ENCODE peak calls at places on chromosomes 1 and 21, in eight cellular contexts. K is neural progenitor cell, Q is keratinocyte, Y is B cell, O is AG04449, J is choroid plexus epithelial cell, B is AG09319, C is body of pancreas. L is an unnamed sample.

GRCh38 chr1:1889847-1890505 is 911 bp downstream of the GNB1 start:
- DNase-seq in K (peak; percentile 60), Q (no peak), Y (peak; percentile 56), O (no peak), J (peak; percentile 47), B (no peak), C (peak; percentile 44), L (peak; percentile 52)

GRCh38 chr21:35257413-35257812 is 208.3 kb upstream of the RUNX1 start:
- DNase-seq in K (no peak), Q (no peak), Y (no peak), O (peak; percentile 52), J (peak; percentile 98), B (peak; percentile 71), C (peak; percentile 59), L (no peak)

GRCh38 chr21:43020177-43020576 is 45.8 kb downstream of the PKNOX1 start:
- DNase-seq in K (no peak), Q (no peak), Y (no peak), O (no peak), J (no peak), B (no peak), C (no peak), L (no peak)

GRCh38 chr1:237709355-237709754 is 181.4 kb downstream of the ZP4 start:
- DNase-seq in K (no peak), Q (no peak), Y (no peak), O (no peak), J (no peak), B (no peak), C (no peak), L (no peak)

GRCh38 chr1:112312315-112312714 is 83.7 kb upstream of the CTTNBP2NL start:
- DNase-seq in K (peak; percentile 15), Q (no peak), Y (no peak), O (no peak), J (no peak), B (no peak), C (no peak), L (no peak)

GRCh38 chr1:195971589-195971988 is 636.7 kb downstream of the KCNT2 start:
- DNase-seq in K (no peak), Q (no peak), Y (no peak), O (no peak), J (no peak), B (no peak), C (no peak), L (no peak)

GRCh38 chr1:54571803-54572202 is 23.8 kb downstream of the ACOT11 start:
- DNase-seq in K (peak; percentile 55), Q (no peak), Y (no peak), O (no peak), J (peak; percentile 31), B (no peak), C (no peak), L (no peak)

GRCh38 chr1:229855999-229856650 is 210.9 kb upstream of the GALNT2 start:
- DNase-seq in K (peak; percentile 59), Q (no peak), Y (peak; percentile 82), O (no peak), J (no peak), B (no peak), C (peak; percentile 84), L (no peak)

GRCh38 chr1:55402117-55402516 is 187.0 kb upstream of the USP24 start:
- DNase-seq in K (no peak), Q (no peak), Y (no peak), O (peak; percentile 40), J (peak; percentile 51), B (no peak), C (no peak), L (no peak)

GRCh38 chr21:35204850-35205564 is 155.9 kb upstream of the RUNX1 start:
- DNase-seq in K (no peak), Q (no peak), Y (no peak), O (peak; percentile 56), J (peak; percentile 95), B (peak; percentile 83), C (peak; percentile 83), L (no peak)

GRCh38 chr1:65309317-65310077 is at the start of gene DNAJC6:
- DNase-seq in K (peak; percentile 97), Q (no peak), Y (no peak), O (no peak), J (peak; percentile 69), B (peak; percentile 29), C (peak; percentile 86), L (peak; percentile 16)

GRCh38 chr21:37642493-37642892 is 273.8 kb downstream of the KCNJ6 start:
- DNase-seq in K (peak; percentile 78), Q (no peak), Y (no peak), O (no peak), J (peak; percentile 9), B (no peak), C (peak; percentile 24), L (no peak)

GRCh38 chr1:225998560-225999226 is 450 bp downstream of the SDE2 start:
- DNase-seq in K (no peak), Q (no peak), Y (no peak), O (no peak), J (peak; percentile 44), B (no peak), C (no peak), L (no peak)

GRCh38 chr1:6317101-6317760 is 56.3 kb upstream of the GPR153 start:
- DNase-seq in K (no peak), Q (no peak), Y (no peak), O (no peak), J (peak; percentile 45), B (no peak), C (no peak), L (no peak)

GRCh38 chr21:21324297-21324696 is 326.1 kb downstream of the NCAM2 start:
- DNase-seq in K (no peak), Q (no peak), Y (no peak), O (no peak), J (no peak), B (no peak), C (no peak), L (no peak)

GRCh38 chr1:160797861-160798273 is 1.9 kb downstream of the LY9 start:
- DNase-seq in K (no peak), Q (peak; percentile 15), Y (no peak), O (no peak), J (no peak), B (no peak), C (no peak), L (peak; percentile 39)

GRCh38 chr1:155241069-155241679 is 14.1 kb downstream of the ENTREP3 start:
- DNase-seq in K (peak; percentile 83), Q (no peak), Y (peak; percentile 76), O (no peak), J (peak; percentile 85), B (no peak), C (peak; percentile 82), L (peak; percentile 48)

GRCh38 chr1:2135425-2135824 is 59.1 kb downstream of the FAAP20 start:
- DNase-seq in K (peak; percentile 59), Q (peak; percentile 78), Y (no peak), O (peak; percentile 41), J (peak; percentile 90), B (no peak), C (peak; percentile 41), L (no peak)

GRCh38 chr1:24855474-24855873 is 74.6 kb downstream of the RUNX3 start:
- DNase-seq in K (no peak), Q (no peak), Y (no peak), O (no peak), J (no peak), B (no peak), C (no peak), L (no peak)

GRCh38 chr21:45926281-45926680 is 55.3 kb upstream of the COL6A1 start:
- DNase-seq in K (no peak), Q (no peak), Y (no peak), O (no peak), J (peak; percentile 20), B (no peak), C (no peak), L (no peak)
- TF ChIP-seq CTCF in K (no peak), Q (no peak), Y (no peak), O (no peak), J (peak; percentile 42), B (peak; percentile 7), C (no peak), L (no peak)

GRCh38 chr1:211894312-211894711 is 63.7 kb upstream of the LPGAT1 start:
- DNase-seq in K (no peak), Q (no peak), Y (no peak), O (no peak), J (no peak), B (no peak), C (no peak), L (no peak)

GRCh38 chr1:211895126-211895759 is 64.7 kb upstream of the LPGAT1 start:
- DNase-seq in K (no peak), Q (no peak), Y (no peak), O (no peak), J (no peak), B (no peak), C (peak; percentile 43), L (no peak)

GRCh38 chr1:211893260-211893659 is 62.7 kb upstream of the LPGAT1 start:
- DNase-seq in K (no peak), Q (no peak), Y (no peak), O (no peak), J (no peak), B (no peak), C (no peak), L (no peak)

GRCh38 chr1:211891708-211892107 is 61.1 kb upstream of the LPGAT1 start:
- DNase-seq in K (no peak), Q (no peak), Y (no peak), O (no peak), J (no peak), B (no peak), C (no peak), L (no peak)

GRCh38 chr1:211892577-211892976 is 62.0 kb upstream of the LPGAT1 start:
- DNase-seq in K (no peak), Q (no peak), Y (no peak), O (no peak), J (no peak), B (no peak), C (peak; percentile 30), L (no peak)
- TF ChIP-seq CTCF in K (no peak), Q (no peak), Y (no peak), O (no peak), J (no peak), B (no peak), C (no peak), L (no peak)

GRCh38 chr1:167292216-167292615 is 71.5 kb downstream of the POU2F1 start:
- DNase-seq in K (no peak), Q (no peak), Y (no peak), O (no peak), J (no peak), B (no peak), C (no peak), L (no peak)
- TF ChIP-seq CTCF in K (no peak), Q (no peak), Y (no peak), O (no peak), J (no peak), B (no peak), C (no peak), L (no peak)

DNA sequence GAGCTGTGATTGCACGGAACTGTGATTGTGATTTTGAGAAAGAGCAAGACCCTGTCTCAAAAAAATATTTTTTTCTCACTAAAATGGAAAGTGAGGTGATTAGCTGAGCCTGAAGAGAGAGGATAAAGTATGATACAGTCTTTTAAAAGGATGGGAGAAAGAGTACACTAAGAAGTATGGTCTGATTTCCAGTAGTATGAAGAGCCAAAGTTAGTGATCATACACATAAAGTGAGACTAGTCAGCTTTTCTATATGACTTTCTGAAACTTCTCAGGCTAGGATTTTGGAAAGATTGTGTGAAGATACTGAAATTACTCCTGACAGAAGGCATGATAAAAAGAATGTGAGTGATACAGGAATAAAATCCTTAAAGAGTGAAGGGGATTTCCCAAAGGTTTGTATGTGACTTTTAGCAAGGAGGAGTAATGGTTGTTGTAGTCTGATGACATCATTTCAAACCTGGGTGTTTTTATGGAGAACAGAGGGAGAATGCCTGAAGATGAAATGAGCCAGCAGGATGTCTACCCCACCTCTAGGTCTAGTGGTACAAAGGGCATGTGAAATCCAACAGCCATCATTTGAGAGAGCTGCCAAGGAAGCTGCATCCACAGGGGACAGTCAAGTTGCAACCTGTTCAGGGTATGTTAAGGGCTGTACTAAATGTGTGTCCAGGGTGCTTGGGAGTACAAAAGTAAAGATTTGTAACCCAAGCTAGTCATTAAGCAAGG is 157.7 kb downstream of the PIK3R3 start:
- DNase-seq in K (no peak), Q (peak; percentile 28), Y (no peak), O (no peak), J (peak; percentile 35), B (no peak), C (no peak), L (no peak)
- TF ChIP-seq CTCF in K (no peak), Q (no peak), Y (no peak), O (no peak), J (no peak), B (no peak), C (no peak), L (no peak)